ENCODE peak calls at places on chromosomes 12 and 14, in ten cellular contexts. One of them, this sample, is unnamed.

GRCh38 chr12:65891219-65891618 is 66.9 kb downstream of the HMGA2 start:
- DNase-seq in fibroblast of lung: peak; percentile 41
- DNase-seq in uterus: no peak
- DNase-seq in foreskin fibroblast: peak; percentile 51
- DNase-seq in WTC11: no peak
- DNase-seq in progenitor cell of endocrine pancreas: no peak
- DNase-seq in astrocyte: peak; percentile 68
- DNase-seq in AG09309: no peak
- DNase-seq in transverse colon: no peak
- DNase-seq in MCF 10A: peak; percentile 37
- DNase-seq in this sample: no peak

GRCh38 chr12:116916714-116917114 is 6.0 kb downstream of the FBXW8 start:
- DNase-seq in WTC11: no peak
- DNase-seq in foreskin fibroblast: peak; percentile 71
- DNase-seq in AG09309: peak; percentile 58
- DNase-seq in progenitor cell of endocrine pancreas: no peak
- DNase-seq in astrocyte: peak; percentile 87
- DNase-seq in MCF 10A: peak; percentile 87
- DNase-seq in uterus: no peak
- DNase-seq in transverse colon: peak; percentile 9
- DNase-seq in fibroblast of lung: peak; percentile 89
- DNase-seq in this sample: peak; percentile 65

GRCh38 chr14:22981090-22982012 is 1.0 kb downstream of the AJUBA start:
- DNase-seq in astrocyte: no peak
- DNase-seq in progenitor cell of endocrine pancreas: no peak
- DNase-seq in uterus: no peak
- DNase-seq in fibroblast of lung: no peak
- DNase-seq in AG09309: no peak
- DNase-seq in MCF 10A: peak; percentile 34
- DNase-seq in foreskin fibroblast: no peak
- DNase-seq in transverse colon: no peak
- DNase-seq in WTC11: peak; percentile 40
- DNase-seq in this sample: no peak

GRCh38 chr14:94936901-94937321 is 167.0 kb upstream of the GSC start:
- DNase-seq in AG09309: no peak
- DNase-seq in transverse colon: peak; percentile 11
- DNase-seq in uterus: peak; percentile 24
- DNase-seq in foreskin fibroblast: no peak
- DNase-seq in fibroblast of lung: no peak
- DNase-seq in progenitor cell of endocrine pancreas: no peak
- DNase-seq in WTC11: no peak
- DNase-seq in MCF 10A: no peak
- DNase-seq in astrocyte: no peak
- DNase-seq in this sample: no peak

GRCh38 chr12:87816186-87816585 is 213.0 kb downstream of the C12orf50 start:
- DNase-seq in transverse colon: no peak
- DNase-seq in fibroblast of lung: peak; percentile 71
- DNase-seq in WTC11: no peak
- DNase-seq in foreskin fibroblast: no peak
- DNase-seq in MCF 10A: peak; percentile 67
- DNase-seq in uterus: no peak
- DNase-seq in AG09309: no peak
- DNase-seq in progenitor cell of endocrine pancreas: no peak
- DNase-seq in astrocyte: peak; percentile 76
- DNase-seq in this sample: no peak

GRCh38 chr12:47311514-47311913 is 231.8 kb upstream of the AMIGO2 start:
- DNase-seq in WTC11: no peak
- DNase-seq in transverse colon: no peak
- DNase-seq in uterus: no peak
- DNase-seq in foreskin fibroblast: no peak
- DNase-seq in astrocyte: no peak
- DNase-seq in AG09309: no peak
- DNase-seq in progenitor cell of endocrine pancreas: no peak
- DNase-seq in MCF 10A: no peak
- DNase-seq in fibroblast of lung: no peak
- DNase-seq in this sample: no peak

GRCh38 chr14:36655571-36655962 is 6.1 kb upstream of the PAX9 start:
- DNase-seq in foreskin fibroblast: no peak
- DNase-seq in fibroblast of lung: no peak
- DNase-seq in progenitor cell of endocrine pancreas: no peak
- DNase-seq in uterus: no peak
- DNase-seq in AG09309: no peak
- DNase-seq in astrocyte: no peak
- DNase-seq in transverse colon: no peak
- DNase-seq in MCF 10A: no peak
- DNase-seq in WTC11: peak; percentile 34
- DNase-seq in this sample: no peak

GRCh38 chr14:48937796-48938195 is 648.4 kb downstream of the RPS29 start:
- DNase-seq in foreskin fibroblast: peak; percentile 9
- DNase-seq in astrocyte: peak; percentile 64
- DNase-seq in WTC11: no peak
- DNase-seq in progenitor cell of endocrine pancreas: no peak
- DNase-seq in AG09309: no peak
- DNase-seq in fibroblast of lung: no peak
- DNase-seq in MCF 10A: peak; percentile 22
- DNase-seq in transverse colon: no peak
- DNase-seq in uterus: no peak
- DNase-seq in this sample: no peak

GRCh38 chr14:32696325-32697101 is 242.2 kb upstream of the NPAS3 start:
- DNase-seq in progenitor cell of endocrine pancreas: no peak
- DNase-seq in foreskin fibroblast: no peak
- DNase-seq in fibroblast of lung: no peak
- DNase-seq in uterus: no peak
- DNase-seq in AG09309: no peak
- DNase-seq in MCF 10A: no peak
- DNase-seq in transverse colon: no peak
- DNase-seq in WTC11: no peak
- DNase-seq in astrocyte: no peak
- DNase-seq in this sample: no peak

GRCh38 chr14:35317820-35318219 is 25.6 kb downstream of the PSMA6 start:
- DNase-seq in foreskin fibroblast: no peak
- DNase-seq in transverse colon: no peak
- DNase-seq in WTC11: no peak
- DNase-seq in AG09309: no peak
- DNase-seq in fibroblast of lung: no peak
- DNase-seq in MCF 10A: no peak
- DNase-seq in astrocyte: no peak
- DNase-seq in uterus: no peak
- DNase-seq in progenitor cell of endocrine pancreas: no peak
- DNase-seq in this sample: no peak

GRCh38 chr12:62575036-62575435 is 108.4 kb downstream of the MON2 start:
- DNase-seq in foreskin fibroblast: no peak
- DNase-seq in AG09309: no peak
- DNase-seq in uterus: no peak
- DNase-seq in MCF 10A: no peak
- DNase-seq in fibroblast of lung: no peak
- DNase-seq in transverse colon: no peak
- DNase-seq in progenitor cell of endocrine pancreas: no peak
- DNase-seq in WTC11: no peak
- DNase-seq in astrocyte: no peak
- DNase-seq in this sample: no peak
- TF ChIP-seq CTCF in foreskin fibroblast: no peak
- TF ChIP-seq CTCF in AG09309: no peak
- TF ChIP-seq CTCF in uterus: no peak
- TF ChIP-seq CTCF in MCF 10A: no peak
- TF ChIP-seq CTCF in fibroblast of lung: no peak
- TF ChIP-seq CTCF in transverse colon: no peak
- TF ChIP-seq CTCF in progenitor cell of endocrine pancreas: no peak
- TF ChIP-seq CTCF in WTC11: no peak
- TF ChIP-seq CTCF in astrocyte: no peak
- TF ChIP-seq CTCF in this sample: no peak

DNA sequence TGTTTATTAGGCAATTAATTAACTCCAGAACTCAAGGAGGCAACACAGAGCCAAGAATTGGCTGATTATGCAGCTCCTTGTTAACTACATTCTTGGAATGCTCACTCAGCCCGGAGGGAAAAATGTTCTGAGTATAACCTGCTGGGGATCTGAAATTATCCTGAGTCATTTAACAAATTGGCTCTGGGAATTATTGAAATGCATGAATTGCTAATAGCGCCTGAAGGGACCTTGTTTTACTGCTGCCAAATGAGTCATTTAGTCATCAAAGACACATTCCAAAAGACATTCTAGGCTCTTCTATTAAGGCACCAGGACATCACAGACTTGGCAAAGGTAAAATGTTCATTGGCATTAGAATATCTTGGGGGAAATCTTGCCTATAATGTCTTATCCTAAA is 13.0 kb downstream of the TMEM52B start:
- DNase-seq in fibroblast of lung: peak; percentile 68
- DNase-seq in foreskin fibroblast: peak; percentile 47
- DNase-seq in MCF 10A: peak; percentile 61
- DNase-seq in progenitor cell of endocrine pancreas: no peak
- DNase-seq in transverse colon: no peak
- DNase-seq in astrocyte: peak; percentile 87
- DNase-seq in WTC11: no peak
- DNase-seq in uterus: no peak
- DNase-seq in AG09309: peak; percentile 68
- DNase-seq in this sample: no peak
- TF ChIP-seq CTCF in fibroblast of lung: no peak
- TF ChIP-seq CTCF in foreskin fibroblast: no peak
- TF ChIP-seq CTCF in MCF 10A: no peak
- TF ChIP-seq CTCF in progenitor cell of endocrine pancreas: no peak
- TF ChIP-seq CTCF in transverse colon: no peak
- TF ChIP-seq CTCF in astrocyte: no peak
- TF ChIP-seq CTCF in WTC11: no peak
- TF ChIP-seq CTCF in uterus: no peak
- TF ChIP-seq CTCF in AG09309: no peak
- TF ChIP-seq CTCF in this sample: no peak

GRCh38 chr12:21500786-21501257 is 613 bp downstream of the RECQL start:
- DNase-seq in fibroblast of lung: no peak
- DNase-seq in WTC11: no peak
- DNase-seq in astrocyte: no peak
- DNase-seq in MCF 10A: no peak
- DNase-seq in AG09309: no peak
- DNase-seq in foreskin fibroblast: no peak
- DNase-seq in progenitor cell of endocrine pancreas: no peak
- DNase-seq in transverse colon: no peak
- DNase-seq in uterus: no peak
- DNase-seq in this sample: no peak

GRCh38 chr12:21502872-21503271 is 1.3 kb downstream of the GOLT1B start:
- DNase-seq in transverse colon: no peak
- DNase-seq in MCF 10A: no peak
- DNase-seq in foreskin fibroblast: no peak
- DNase-seq in WTC11: no peak
- DNase-seq in uterus: no peak
- DNase-seq in AG09309: no peak
- DNase-seq in fibroblast of lung: no peak
- DNase-seq in progenitor cell of endocrine pancreas: no peak
- DNase-seq in astrocyte: no peak
- DNase-seq in this sample: no peak

GRCh38 chr12:21499765-21500164 is 1.7 kb downstream of the RECQL start:
- DNase-seq in AG09309: no peak
- DNase-seq in foreskin fibroblast: no peak
- DNase-seq in astrocyte: no peak
- DNase-seq in fibroblast of lung: no peak
- DNase-seq in progenitor cell of endocrine pancreas: no peak
- DNase-seq in WTC11: no peak
- DNase-seq in transverse colon: no peak
- DNase-seq in uterus: no peak
- DNase-seq in MCF 10A: no peak
- DNase-seq in this sample: no peak

GRCh38 chr12:21502164-21502496 is 541 bp downstream of the GOLT1B start:
- DNase-seq in fibroblast of lung: peak; percentile 22
- DNase-seq in foreskin fibroblast: peak; percentile 12
- DNase-seq in uterus: no peak
- DNase-seq in transverse colon: peak; percentile 20
- DNase-seq in progenitor cell of endocrine pancreas: no peak
- DNase-seq in astrocyte: peak; percentile 41
- DNase-seq in AG09309: no peak
- DNase-seq in WTC11: no peak
- DNase-seq in MCF 10A: peak; percentile 24
- DNase-seq in this sample: no peak

DNA sequence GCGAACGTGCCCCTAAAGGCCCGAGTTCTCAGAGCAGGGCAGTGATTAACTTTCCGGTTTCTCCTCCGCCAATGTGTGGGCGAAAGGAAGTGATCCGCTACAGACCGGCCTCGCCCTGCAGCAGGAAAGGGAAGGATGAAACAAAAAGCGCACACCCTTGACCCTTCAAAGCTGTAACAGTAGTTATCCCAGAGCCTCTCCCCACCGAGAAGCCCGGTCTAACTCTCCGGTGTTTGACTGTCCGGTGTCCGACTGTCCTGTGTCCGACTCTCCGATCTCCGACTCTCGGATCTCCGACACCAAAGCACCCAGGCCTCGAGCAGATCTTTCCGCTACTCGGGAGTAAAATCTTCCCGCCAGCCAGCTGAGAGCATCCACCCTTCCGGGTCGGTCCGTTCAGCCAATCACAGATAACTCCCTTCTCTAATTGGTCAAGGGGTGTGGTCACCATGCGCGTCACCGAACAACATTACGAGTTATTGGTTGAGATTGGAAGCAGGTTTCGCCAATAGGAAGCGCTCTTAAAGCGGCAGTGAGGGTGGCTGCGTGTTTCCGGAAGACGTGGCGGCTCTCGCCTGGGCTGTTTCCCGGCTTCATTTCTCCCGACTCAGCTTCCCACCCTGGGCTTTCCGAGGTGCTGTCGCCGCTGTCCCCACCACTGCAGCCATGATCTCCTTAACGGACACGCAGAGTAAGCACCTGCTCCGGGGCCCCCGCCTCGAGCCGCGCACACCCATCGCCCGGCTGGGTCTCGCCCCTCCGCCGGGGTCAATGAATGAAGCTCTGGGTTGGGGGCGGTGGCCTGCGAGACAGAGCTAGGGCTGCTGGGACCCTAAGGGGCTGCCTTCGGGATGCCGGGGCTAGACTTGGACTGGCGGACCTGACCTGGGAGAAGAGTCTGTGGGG is at the start of the genes GOLT1B and RECQL:
- DNase-seq in foreskin fibroblast: peak; percentile 96
- DNase-seq in uterus: peak; percentile 96
- DNase-seq in fibroblast of lung: peak; percentile 99
- DNase-seq in WTC11: peak; percentile 88
- DNase-seq in astrocyte: peak; percentile 97
- DNase-seq in AG09309: peak; percentile 96
- DNase-seq in MCF 10A: peak; percentile 99
- DNase-seq in transverse colon: peak; percentile 95
- DNase-seq in progenitor cell of endocrine pancreas: peak; percentile 90
- DNase-seq in this sample: peak; percentile 96
- TF ChIP-seq CTCF in foreskin fibroblast: no peak
- TF ChIP-seq CTCF in uterus: no peak
- TF ChIP-seq CTCF in fibroblast of lung: no peak
- TF ChIP-seq CTCF in WTC11: no peak
- TF ChIP-seq CTCF in astrocyte: no peak
- TF ChIP-seq CTCF in AG09309: no peak
- TF ChIP-seq CTCF in MCF 10A: no peak
- TF ChIP-seq CTCF in transverse colon: no peak
- TF ChIP-seq CTCF in progenitor cell of endocrine pancreas: no peak
- TF ChIP-seq CTCF in this sample: no peak

DNA sequence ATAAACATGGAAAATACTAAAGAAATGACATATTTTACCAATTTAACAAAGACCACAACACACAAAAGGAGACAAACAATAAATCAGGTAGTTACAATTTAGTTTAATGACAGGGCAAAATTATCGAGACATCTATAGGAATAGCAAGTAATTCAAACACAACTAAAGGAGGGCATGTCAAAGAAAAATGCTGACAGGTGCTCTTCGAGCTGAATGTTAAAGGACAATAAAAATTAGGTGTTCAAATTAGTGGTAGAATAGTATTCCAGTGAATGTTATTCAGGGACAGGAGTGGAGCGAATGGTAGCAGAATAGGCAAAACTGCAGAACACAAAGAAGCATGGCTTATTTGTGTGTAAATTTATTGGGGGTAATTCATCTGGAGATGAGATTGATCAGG is 1004.3 kb upstream of the FBXO33 start:
- DNase-seq in fibroblast of lung: no peak
- DNase-seq in progenitor cell of endocrine pancreas: no peak
- DNase-seq in AG09309: no peak
- DNase-seq in MCF 10A: no peak
- DNase-seq in WTC11: no peak
- DNase-seq in transverse colon: no peak
- DNase-seq in foreskin fibroblast: no peak
- DNase-seq in uterus: no peak
- DNase-seq in astrocyte: no peak
- DNase-seq in this sample: no peak
- TF ChIP-seq CTCF in fibroblast of lung: no peak
- TF ChIP-seq CTCF in progenitor cell of endocrine pancreas: no peak
- TF ChIP-seq CTCF in AG09309: no peak
- TF ChIP-seq CTCF in MCF 10A: no peak
- TF ChIP-seq CTCF in WTC11: no peak
- TF ChIP-seq CTCF in transverse colon: no peak
- TF ChIP-seq CTCF in foreskin fibroblast: no peak
- TF ChIP-seq CTCF in uterus: no peak
- TF ChIP-seq CTCF in astrocyte: no peak
- TF ChIP-seq CTCF in this sample: no peak

This sample was measured in AG04450.